ENCODE peak calls at places on chromosomes 5 and 9, in seven cellular contexts. U, P, T, G, H, A and I are unnamed samples.

GRCh38 chr9:97572892-97573365 is 60.2 kb downstream of the TSTD2 start:
- DNase-seq in U (no peak), P (no peak), T (no peak), G (no peak), H (no peak), A (no peak), I (no peak)

GRCh38 chr9:84294551-84294950 is 46.0 kb downstream of the SLC28A3 start:
- DNase-seq in U (no peak), P (no peak), T (no peak), G (no peak), H (no peak), A (no peak), I (no peak)

GRCh38 chr5:54704341-54704740 is 186.8 kb downstream of the SNX18 start:
- DNase-seq in U (no peak), P (no peak), T (no peak), G (no peak), H (no peak), A (no peak), I (no peak)

GRCh38 chr9:93003552-93004407 is 54.7 kb upstream of the SUSD3 start:
- DNase-seq in U (peak), P (peak), T (peak), G (peak), H (peak), A (peak), I (peak)

GRCh38 chr9:5110867-5111681 is 74.4 kb downstream of the INSL6 start:
- DNase-seq in U (no peak), P (no peak), T (no peak), G (no peak), H (no peak), A (no peak), I (no peak)

GRCh38 chr5:81425569-81425968 is 31.6 kb upstream of the ACOT12 start:
- DNase-seq in U (no peak), P (peak), T (no peak), G (no peak), H (no peak), A (peak), I (no peak)

GRCh38 chr9:90433398-90433890 is 209.2 kb downstream of the DIRAS2 start:
- DNase-seq in U (no peak), P (peak), T (no peak), G (peak), H (no peak), A (no peak), I (no peak)

GRCh38 chr5:160366230-160366629 is 4.2 kb downstream of the C1QTNF2 start:
- DNase-seq in U (no peak), P (no peak), T (no peak), G (no peak), H (no peak), A (no peak), I (no peak)

GRCh38 chr9:99004115-99004514 is 60.4 kb downstream of the COL15A1 start:
- DNase-seq in U (no peak), P (no peak), T (no peak), G (no peak), H (no peak), A (no peak), I (no peak)

GRCh38 chr5:91077623-91078022 is 305.5 kb downstream of the ARRDC3 start:
- DNase-seq in U (no peak), P (no peak), T (no peak), G (no peak), H (no peak), A (no peak), I (no peak)

GRCh38 chr5:53946405-53947100 is 363.8 kb downstream of the ARL15 start:
- DNase-seq in U (no peak), P (no peak), T (no peak), G (no peak), H (no peak), A (no peak), I (no peak)

GRCh38 chr9:99269429-99269828 is 47.3 kb downstream of the SEC61B start:
- DNase-seq in U (no peak), P (peak), T (no peak), G (no peak), H (no peak), A (no peak), I (no peak)

GRCh38 chr5:167230414-167230813 is 1061.0 kb upstream of the WWC1 start:
- DNase-seq in U (no peak), P (no peak), T (no peak), G (no peak), H (no peak), A (no peak), I (no peak)